ENCODE peak calls at places on chromosomes 13 and 19, in seven cellular contexts. One of them, this sample, is unnamed.
A peak's percentile ranks its signal among the peaks of the same experiment; 100 is the strongest.

GRCh38 chr13:93767231-93767916 is 540.8 kb downstream of the GPC6 start:
- ATAC-seq in A549: no peak
- ATAC-seq in heart left ventricle: no peak
- ATAC-seq in right lobe of liver: peak; percentile 69
- ATAC-seq in IMR-90: peak; percentile 54
- ATAC-seq in K562: no peak
- ATAC-seq in body of pancreas: no peak
- ATAC-seq in this sample: no peak

GRCh38 chr19:3320853-3321252 is 45.5 kb upstream of the NFIC start:
- ATAC-seq in A549: no peak
- ATAC-seq in heart left ventricle: no peak
- ATAC-seq in right lobe of liver: no peak
- ATAC-seq in IMR-90: no peak
- ATAC-seq in K562: no peak
- ATAC-seq in body of pancreas: no peak
- ATAC-seq in this sample: no peak

GRCh38 chr19:49850221-49850486 is 805 bp upstream of the PTOV1 start:
- ATAC-seq in A549: no peak
- ATAC-seq in heart left ventricle: no peak
- ATAC-seq in right lobe of liver: no peak
- ATAC-seq in IMR-90: no peak
- ATAC-seq in K562: peak; percentile 12
- ATAC-seq in body of pancreas: no peak
- ATAC-seq in this sample: no peak

GRCh38 chr19:18457478-18458331 is 19.8 kb upstream of the ISYNA1 start:
- ATAC-seq in A549: no peak
- ATAC-seq in heart left ventricle: no peak
- ATAC-seq in right lobe of liver: no peak
- ATAC-seq in IMR-90: no peak
- ATAC-seq in K562: no peak
- ATAC-seq in body of pancreas: no peak
- ATAC-seq in this sample: no peak

GRCh38 chr19:48258350-48258749 is 2.6 kb upstream of the CARD8 start:
- ATAC-seq in A549: no peak
- ATAC-seq in heart left ventricle: no peak
- ATAC-seq in right lobe of liver: no peak
- ATAC-seq in IMR-90: no peak
- ATAC-seq in K562: peak; percentile 35
- ATAC-seq in body of pancreas: no peak
- ATAC-seq in this sample: no peak

GRCh38 chr13:113420833-113421600 is 32.3 kb downstream of the ADPRHL1 start:
- ATAC-seq in A549: peak; percentile 58
- ATAC-seq in heart left ventricle: peak; percentile 13
- ATAC-seq in right lobe of liver: no peak
- ATAC-seq in IMR-90: no peak
- ATAC-seq in K562: peak; percentile 81
- ATAC-seq in body of pancreas: no peak
- ATAC-seq in this sample: no peak

GRCh38 chr13:97141564-97142005 is 80.5 kb upstream of the MBNL2 start:
- ATAC-seq in A549: peak; percentile 99
- ATAC-seq in heart left ventricle: peak; percentile 83
- ATAC-seq in right lobe of liver: peak; percentile 98
- ATAC-seq in IMR-90: peak; percentile 98
- ATAC-seq in K562: peak; percentile 96
- ATAC-seq in body of pancreas: peak; percentile 92
- ATAC-seq in this sample: peak; percentile 89

GRCh38 chr13:108082481-108082880 is 132.9 kb downstream of the LIG4 start:
- ATAC-seq in A549: no peak
- ATAC-seq in heart left ventricle: no peak
- ATAC-seq in right lobe of liver: no peak
- ATAC-seq in IMR-90: no peak
- ATAC-seq in K562: no peak
- ATAC-seq in body of pancreas: no peak
- ATAC-seq in this sample: no peak

GRCh38 chr19:39679791-39680168 is 24.1 kb downstream of the LGALS16 start:
- ATAC-seq in A549: peak; percentile 34
- ATAC-seq in heart left ventricle: no peak
- ATAC-seq in right lobe of liver: no peak
- ATAC-seq in IMR-90: no peak
- ATAC-seq in K562: no peak
- ATAC-seq in body of pancreas: no peak
- ATAC-seq in this sample: no peak

GRCh38 chr19:4338441-4339350 is at the start of gene STAP2:
- ATAC-seq in A549: no peak
- ATAC-seq in heart left ventricle: no peak
- ATAC-seq in right lobe of liver: peak; percentile 46
- ATAC-seq in IMR-90: no peak
- ATAC-seq in K562: no peak
- ATAC-seq in body of pancreas: peak; percentile 21
- ATAC-seq in this sample: no peak

GRCh38 chr13:41059466-41059865 is 1.8 kb upstream of the WBP4 start:
- ATAC-seq in A549: no peak
- ATAC-seq in heart left ventricle: no peak
- ATAC-seq in right lobe of liver: no peak
- ATAC-seq in IMR-90: no peak
- ATAC-seq in K562: no peak
- ATAC-seq in body of pancreas: no peak
- ATAC-seq in this sample: no peak

GRCh38 chr13:41060723-41061074 is 610 bp upstream of the WBP4 start:
- ATAC-seq in A549: peak; percentile 73
- ATAC-seq in heart left ventricle: peak; percentile 55
- ATAC-seq in right lobe of liver: peak; percentile 56
- ATAC-seq in IMR-90: peak; percentile 27
- ATAC-seq in K562: peak; percentile 55
- ATAC-seq in body of pancreas: peak; percentile 48
- ATAC-seq in this sample: peak; percentile 38

GRCh38 chr13:41056996-41057711 is 4.2 kb upstream of the WBP4 start:
- ATAC-seq in A549: no peak
- ATAC-seq in heart left ventricle: no peak
- ATAC-seq in right lobe of liver: no peak
- ATAC-seq in IMR-90: no peak
- ATAC-seq in K562: no peak
- ATAC-seq in body of pancreas: no peak
- ATAC-seq in this sample: no peak

GRCh38 chr13:41059896-41060722 is 1.2 kb upstream of the WBP4 start:
- ATAC-seq in A549: peak; percentile 81
- ATAC-seq in heart left ventricle: peak; percentile 65
- ATAC-seq in right lobe of liver: peak; percentile 72
- ATAC-seq in IMR-90: peak; percentile 51
- ATAC-seq in K562: peak; percentile 78
- ATAC-seq in body of pancreas: peak; percentile 65
- ATAC-seq in this sample: peak; percentile 70

DNA sequence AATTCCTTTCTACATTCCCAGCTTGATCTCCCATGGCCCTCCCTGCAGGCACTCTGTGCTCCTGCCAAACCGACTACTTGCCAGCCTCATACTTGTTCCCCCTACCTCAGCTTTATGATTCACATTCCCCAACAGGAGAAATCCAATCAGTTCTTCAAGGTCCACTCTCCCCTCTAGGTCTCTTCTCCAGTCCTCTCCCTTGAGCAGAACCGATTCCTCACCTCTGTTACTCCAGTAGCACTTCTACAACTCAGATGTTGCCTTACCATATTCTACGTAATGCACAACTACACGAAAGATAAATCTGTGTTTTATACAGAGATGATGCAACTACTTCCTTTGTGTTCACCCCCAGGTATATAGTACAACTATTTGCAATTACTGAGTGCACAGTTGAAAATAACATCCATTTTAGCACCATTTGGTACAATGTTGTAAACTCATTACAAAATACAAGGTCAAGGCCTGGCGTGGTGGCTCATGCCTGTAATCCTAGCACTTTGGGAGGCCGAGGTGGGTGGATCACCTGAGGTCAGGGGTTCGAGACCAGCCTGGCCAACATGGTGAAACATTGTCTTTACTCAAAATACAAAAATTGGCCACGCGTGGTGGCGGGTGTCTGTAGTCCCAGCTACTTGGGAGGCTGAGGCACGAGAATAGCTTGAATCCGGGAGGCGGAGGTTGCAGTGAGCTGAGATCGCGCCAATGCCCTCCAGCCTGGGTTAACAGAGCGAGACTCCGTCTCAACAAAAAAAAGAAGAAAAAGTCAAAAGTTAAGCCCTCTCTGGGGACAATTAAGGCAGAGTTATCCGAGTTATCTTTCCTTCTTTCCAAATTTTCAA is 2.9 kb upstream of the WBP4 start:
- ATAC-seq in A549: no peak
- ATAC-seq in heart left ventricle: no peak
- ATAC-seq in right lobe of liver: no peak
- ATAC-seq in IMR-90: no peak
- ATAC-seq in K562: no peak
- ATAC-seq in body of pancreas: no peak
- ATAC-seq in this sample: no peak
- H3K4me1 ChIP-seq in A549: peaks cover 35% of the 10 kb centered on the region
- H3K4me1 ChIP-seq in heart left ventricle: peaks cover 63% of the 10 kb centered on the region
- H3K4me1 ChIP-seq in right lobe of liver: no peaks in the 10 kb centered on the region
- H3K4me1 ChIP-seq in IMR-90: peaks cover 7% of the 10 kb centered on the region
- H3K4me1 ChIP-seq in K562: peaks cover 9% of the 10 kb centered on the region
- H3K4me1 ChIP-seq in body of pancreas: peaks cover 66% of the 10 kb centered on the region
- H3K4me1 ChIP-seq in this sample: peaks cover 31% of the 10 kb centered on the region

DNA sequence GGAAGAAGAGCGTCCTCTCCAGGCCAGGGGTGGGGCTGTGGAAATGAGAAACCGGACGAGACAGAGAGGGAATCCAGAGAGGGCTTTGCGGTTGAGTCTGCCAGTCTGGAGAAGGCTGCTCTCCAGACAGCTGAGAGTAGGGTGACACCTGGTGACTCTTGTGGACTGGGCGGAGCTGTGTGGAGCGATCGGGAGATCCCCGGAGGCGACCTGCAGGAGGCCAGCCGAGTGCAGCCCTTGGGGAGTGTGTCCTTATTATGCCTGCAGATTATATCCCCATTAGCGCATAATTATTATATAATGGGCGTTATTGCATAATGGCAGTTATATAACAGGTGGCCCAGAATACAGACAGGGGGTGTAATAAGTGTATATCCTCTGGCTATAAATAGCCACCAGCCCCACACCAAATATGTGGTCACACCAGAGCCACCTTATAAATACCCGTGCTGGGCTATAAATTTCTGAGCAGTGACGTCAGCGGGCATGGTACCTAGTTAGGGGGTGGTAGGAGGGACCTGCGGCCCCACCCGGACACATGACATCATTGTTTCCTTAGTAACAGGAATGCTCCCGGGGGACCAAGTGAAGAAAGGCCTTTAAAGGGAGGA is 41.2 kb downstream of the NFIX start:
- ATAC-seq in A549: no peak
- ATAC-seq in heart left ventricle: peak; percentile 44
- ATAC-seq in right lobe of liver: peak; percentile 71
- ATAC-seq in IMR-90: no peak
- ATAC-seq in K562: peak; percentile 54
- ATAC-seq in body of pancreas: peak; percentile 40
- ATAC-seq in this sample: peak; percentile 39
- TF ChIP-seq CTCF in A549: no peak
- TF ChIP-seq CTCF in heart left ventricle: peak; percentile 13
- TF ChIP-seq CTCF in right lobe of liver: peak; percentile 17
- TF ChIP-seq CTCF in IMR-90: no peak
- TF ChIP-seq CTCF in K562: peak; percentile 46
- TF ChIP-seq CTCF in body of pancreas: peak; percentile 28
- TF ChIP-seq CTCF in this sample: no peak

GRCh38 chr19:33290956-33291622 is 11.2 kb downstream of the CEBPA start:
- ATAC-seq in A549: peak; percentile 60
- ATAC-seq in heart left ventricle: no peak
- ATAC-seq in right lobe of liver: no peak
- ATAC-seq in IMR-90: no peak
- ATAC-seq in K562: no peak
- ATAC-seq in body of pancreas: no peak
- ATAC-seq in this sample: no peak

GRCh38 chr19:33292595-33293254 is 9.6 kb downstream of the CEBPA start:
- ATAC-seq in A549: peak; percentile 45
- ATAC-seq in heart left ventricle: peak; percentile 11
- ATAC-seq in right lobe of liver: peak; percentile 65
- ATAC-seq in IMR-90: no peak
- ATAC-seq in K562: no peak
- ATAC-seq in body of pancreas: peak; percentile 11
- ATAC-seq in this sample: peak; percentile 29

GRCh38 chr19:33294058-33294798 is 8.1 kb downstream of the CEBPA start:
- ATAC-seq in A549: peak; percentile 1
- ATAC-seq in heart left ventricle: no peak
- ATAC-seq in right lobe of liver: no peak
- ATAC-seq in IMR-90: no peak
- ATAC-seq in K562: peak; percentile 67
- ATAC-seq in body of pancreas: no peak
- ATAC-seq in this sample: no peak

GRCh38 chr19:33291623-33292534 is 10.5 kb downstream of the CEBPA start:
- ATAC-seq in A549: no peak
- ATAC-seq in heart left ventricle: no peak
- ATAC-seq in right lobe of liver: peak; percentile 22
- ATAC-seq in IMR-90: no peak
- ATAC-seq in K562: no peak
- ATAC-seq in body of pancreas: no peak
- ATAC-seq in this sample: no peak

DNA sequence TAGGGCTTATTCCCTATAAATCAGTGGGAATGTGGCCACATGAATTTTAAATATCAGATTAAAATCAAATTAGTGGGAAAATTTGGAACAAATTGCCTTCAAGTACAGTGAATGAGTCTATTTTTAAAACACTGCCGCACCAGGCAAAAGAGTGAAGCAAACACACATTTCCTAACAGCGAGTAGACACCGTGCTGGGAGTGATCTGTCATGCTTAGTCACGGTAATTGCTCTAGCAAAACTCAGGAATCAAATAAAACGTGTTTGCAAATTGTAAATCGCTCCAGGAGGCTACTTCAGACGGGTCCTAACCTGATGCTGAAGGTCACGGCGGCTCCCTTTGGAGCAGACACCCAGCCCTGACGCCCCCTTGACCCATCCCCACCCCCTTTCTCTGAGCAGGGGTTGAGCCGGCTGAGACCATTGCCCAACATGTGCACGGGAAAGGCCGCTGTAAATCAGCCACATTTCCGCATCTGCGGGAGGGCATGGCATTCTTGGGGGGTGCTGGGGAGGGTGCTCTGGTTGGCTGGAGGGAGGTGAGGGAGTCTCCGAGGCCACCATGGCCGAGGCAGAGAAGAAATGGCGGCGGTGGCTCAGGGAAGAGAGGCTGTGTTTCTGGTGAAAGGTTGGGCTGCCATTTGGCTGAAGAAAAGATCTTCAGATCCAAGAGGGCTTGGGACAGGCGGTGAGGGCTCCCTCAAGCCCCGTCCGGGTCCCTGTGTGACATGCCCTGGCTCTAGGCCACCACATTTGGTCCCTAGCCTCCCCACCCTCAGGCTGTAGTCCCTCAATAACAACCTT is 8.9 kb downstream of the CEBPA start:
- ATAC-seq in A549: peak; percentile 85
- ATAC-seq in heart left ventricle: no peak
- ATAC-seq in right lobe of liver: peak; percentile 71
- ATAC-seq in IMR-90: peak; percentile 85
- ATAC-seq in K562: peak; percentile 80
- ATAC-seq in body of pancreas: peak; percentile 86
- ATAC-seq in this sample: peak; percentile 76
- TF ChIP-seq POLR2A in A549: no peak
- TF ChIP-seq POLR2A in heart left ventricle: no peak
- TF ChIP-seq POLR2A in right lobe of liver: no peak
- TF ChIP-seq POLR2A in IMR-90: no peak
- TF ChIP-seq POLR2A in K562: no peak
- TF ChIP-seq POLR2A in body of pancreas: no peak
- TF ChIP-seq POLR2A in this sample: no peak

DNA sequence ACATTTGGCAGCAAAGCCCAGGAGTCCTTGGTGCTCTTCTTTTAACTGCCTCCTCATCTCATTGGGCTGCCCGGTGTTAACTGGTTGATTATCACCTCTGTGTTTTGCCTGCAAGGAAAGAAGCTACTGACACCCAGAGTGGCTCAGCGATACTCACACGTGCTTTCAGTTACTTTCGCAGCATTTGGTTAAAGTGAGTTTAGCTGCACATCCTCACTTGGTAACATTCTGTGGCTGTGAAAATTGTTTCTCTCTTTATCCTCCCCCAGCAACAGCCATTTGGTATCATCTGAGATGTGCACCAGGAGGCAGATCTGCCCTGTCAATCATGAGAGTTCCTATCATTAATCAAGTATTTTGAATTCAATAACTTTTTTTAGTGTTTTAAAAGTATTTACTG is 44.6 kb upstream of the GPR183 start:
- ATAC-seq in A549: no peak
- ATAC-seq in heart left ventricle: no peak
- ATAC-seq in right lobe of liver: no peak
- ATAC-seq in IMR-90: no peak
- ATAC-seq in K562: no peak
- ATAC-seq in body of pancreas: no peak
- ATAC-seq in this sample: no peak
- H3K4me1 ChIP-seq in A549: no peaks in the 10 kb centered on the region
- H3K4me1 ChIP-seq in heart left ventricle: peaks cover 2% of the 10 kb centered on the region
- H3K4me1 ChIP-seq in right lobe of liver: no peaks in the 10 kb centered on the region
- H3K4me1 ChIP-seq in IMR-90: peaks cover 6% of the 10 kb centered on the region
- H3K4me1 ChIP-seq in K562: peaks cover 8% of the 10 kb centered on the region
- H3K4me1 ChIP-seq in body of pancreas: no peaks in the 10 kb centered on the region
- H3K4me1 ChIP-seq in this sample: peaks cover 7% of the 10 kb centered on the region